ENCODE peak calls at places on chromosomes 2 and 18, in eight cellular contexts. F is COR-L47; H is C1 segment of cervical spinal cord; P is stimulated activated CD4-positive, alpha-beta T cell treated with anti-CD3 and anti-CD28 coated beads, Interleukin-1b, Interleukin-23, amount 100 ng/mL, for 24 hours; J is AG08395; O is NCI-H345; T is transverse colon; V is glutamatergic neuron. Z is an unnamed sample.

GRCh38 chr2:67057901-67058703 is 339.0 kb upstream of the ETAA1 start:
- DNase-seq in O (no peak), F (no peak), J (no peak), P (no peak), T (no peak), H (no peak), V (no peak), Z (no peak)

GRCh38 chr2:151840216-151840691 is 12.0 kb upstream of the ARL5A start:
- DNase-seq in H (no peak), T (no peak), O (no peak), V (no peak), F (no peak), P (no peak), J (no peak), Z (no peak)

GRCh38 chr2:29195796-29196195 is 80.6 kb downstream of the CLIP4 start:
- DNase-seq in O (no peak), T (no peak), H (no peak), J (no peak), P (no peak), V (no peak), F (no peak), Z (no peak)

GRCh38 chr2:72082887-72083286 is 64.8 kb downstream of the CYP26B1 start:
- DNase-seq in F (no peak), H (no peak), V (no peak), T (no peak), O (no peak), J (no peak), P (no peak), Z (no peak)

GRCh38 chr2:25983735-25984134 is 1.4 kb upstream of the KIF3C start:
- DNase-seq in F (no peak), J (no peak), T (no peak), V (no peak), H (no peak), O (no peak), P (no peak), Z (no peak)

GRCh38 chr2:237927135-237927534 is 39.7 kb upstream of the UBE2F start:
- DNase-seq in P (no peak), V (no peak), T (no peak), H (no peak), F (no peak), J (no peak), O (no peak), Z (no peak)

GRCh38 chr2:7010376-7010775 is 93.2 kb downstream of the RNF144A start:
- DNase-seq in F (no peak), O (no peak), V (no peak), J (peak; percentile 86), H (no peak), P (no peak), T (no peak), Z (peak; percentile 73)

GRCh38 chr2:205681836-205682238 is 464 bp upstream of the NRP2 start:
- DNase-seq in O (peak; percentile 37), F (peak; percentile 10), P (no peak), T (no peak), J (no peak), V (peak; percentile 42), H (no peak), Z (peak; percentile 69)

GRCh38 chr18:74942319-74942910 is 266.5 kb downstream of the PTGR3 start:
- DNase-seq in V (no peak), H (no peak), P (no peak), O (no peak), J (no peak), F (no peak), T (no peak), Z (peak; percentile 70)

GRCh38 chr18:35089382-35089781 is 48.2 kb downstream of the MAPRE2 start:
- DNase-seq in F (no peak), O (no peak), H (no peak), J (no peak), T (no peak), P (no peak), V (no peak), Z (no peak)

GRCh38 chr2:97781981-97782380 is 68.6 kb downstream of the ZAP70 start:
- DNase-seq in P (no peak), V (no peak), F (peak; percentile 40), T (peak; percentile 78), H (no peak), O (peak; percentile 49), J (no peak), Z (no peak)

GRCh38 chr2:20676353-20677215 is 9.6 kb downstream of the GDF7 start:
- DNase-seq in P (no peak), F (no peak), H (no peak), T (peak; percentile 56), V (no peak), J (no peak), O (no peak), Z (no peak)

GRCh38 chr2:113739849-113740248 is 16.6 kb downstream of the SLC35F5 start:
- DNase-seq in F (no peak), V (no peak), H (no peak), J (no peak), T (no peak), P (no peak), O (no peak), Z (no peak)

GRCh38 chr2:181770145-181770544 is 89.8 kb upstream of the NEUROD1 start:
- DNase-seq in V (no peak), J (no peak), P (no peak), T (no peak), F (no peak), O (no peak), H (no peak), Z (peak; percentile 88)

GRCh38 chr2:29910960-29911359 is 10.4 kb downstream of the ALK start:
- DNase-seq in P (no peak), O (no peak), V (no peak), J (no peak), F (no peak), H (no peak), T (no peak), Z (no peak)

GRCh38 chr2:64288932-64289655 is 144.9 kb upstream of the PELI1 start:
- DNase-seq in F (no peak), O (no peak), J (no peak), T (no peak), H (no peak), P (no peak), V (no peak), Z (no peak)

GRCh38 chr2:38526195-38526594 is 76.5 kb downstream of the HNRNPLL start:
- DNase-seq in F (no peak), P (no peak), T (no peak), H (no peak), J (peak; percentile 14), O (no peak), V (no peak), Z (no peak)

GRCh38 chr2:98805412-98806265 is 74.7 kb upstream of the MGAT4A start:
- DNase-seq in J (peak; percentile 26), V (no peak), O (no peak), F (peak; percentile 8), H (no peak), P (no peak), T (no peak), Z (peak; percentile 37)

GRCh38 chr2:200159829-200160781 is 146.4 kb upstream of the SPATS2L start:
- DNase-seq in O (no peak), T (no peak), J (peak; percentile 17), F (no peak), V (no peak), P (no peak), H (no peak), Z (peak; percentile 5)

GRCh38 chr2:28736034-28736433 is 15.6 kb upstream of the PPP1CB start:
- DNase-seq in P (no peak), O (peak; percentile 56), H (peak; percentile 46), F (peak; percentile 27), V (no peak), T (peak; percentile 69), J (peak; percentile 40), Z (peak; percentile 29)

GRCh38 chr2:150192701-150193100 is 294.8 kb downstream of the RND3 start:
- DNase-seq in T (no peak), O (no peak), P (no peak), H (no peak), J (no peak), V (no peak), F (no peak), Z (no peak)

GRCh38 chr18:34947711-34948125 is 93.5 kb upstream of the MAPRE2 start:
- DNase-seq in F (peak; percentile 21), H (no peak), J (no peak), T (no peak), V (no peak), O (no peak), P (no peak), Z (no peak)

GRCh38 chr2:168427451-168427850 is 28.6 kb upstream of the CERS6 start:
- DNase-seq in J (peak; percentile 63), P (no peak), O (no peak), H (no peak), F (no peak), V (no peak), T (no peak), Z (no peak)

GRCh38 chr2:210753386-210753785 is 197.0 kb downstream of the CPS1 start:
- DNase-seq in H (no peak), J (no peak), F (no peak), V (no peak), O (no peak), P (no peak), T (no peak), Z (no peak)

GRCh38 chr18:63979409-63979908 is 9.6 kb downstream of the SERPINB8 start:
- DNase-seq in F (peak; percentile 39), V (peak; percentile 41), H (no peak), P (no peak), T (peak; percentile 47), O (peak; percentile 50), J (peak; percentile 79), Z (peak; percentile 68)

GRCh38 chr2:216536725-216537124 is 38.1 kb downstream of the RPL37A start:
- DNase-seq in P (no peak), H (no peak), T (no peak), V (no peak), F (peak; percentile 35), J (peak; percentile 31), O (no peak), Z (no peak)

GRCh38 chr2:97674396-97674795 is 4.9 kb downstream of the C2orf92 start:
- DNase-seq in O (no peak), T (no peak), J (no peak), F (no peak), V (no peak), H (no peak), P (no peak), Z (no peak)

GRCh38 chr2:61928816-61929471 is 23.5 kb downstream of the COMMD1 start:
- DNase-seq in P (no peak), J (no peak), T (no peak), H (no peak), F (no peak), V (no peak), O (no peak), Z (no peak)